ENCODE peak calls at places on chromosomes 7 and 10, in eight cellular contexts. One of them, this sample, is unnamed.

GRCh38 chr10:35462491-35462934 is 126.2 kb downstream of the CCNY start:
- DNase-seq in frontal cortex: no peak
- DNase-seq in stimulated activated CD4-positive, alpha-beta T cell treated with anti-CD3 and anti-CD28 coated beads, TNF-alpha, amount 100 ng/mL, for 48 hours: no peak
- DNase-seq in activated gamma-delta T cell treated with anti-CD3 and anti-CD28 coated beads, Interleukin-2, amount 50 U/mL, for 16 hours: no peak
- DNase-seq in ACHN: no peak
- DNase-seq in activated T-helper 1 cell treated with anti-CD3 and anti-CD28 coated beads, Interleukin-2, amount 50 U/mL, for 16 hours: no peak
- DNase-seq in nucleus accumbens: no peak
- DNase-seq in EH: no peak
- DNase-seq in this sample: no peak

GRCh38 chr10:80501381-80501912 is 36.3 kb upstream of the SH2D4B start:
- DNase-seq in frontal cortex: no peak
- DNase-seq in stimulated activated CD4-positive, alpha-beta T cell treated with anti-CD3 and anti-CD28 coated beads, TNF-alpha, amount 100 ng/mL, for 48 hours: no peak
- DNase-seq in activated T-helper 1 cell treated with anti-CD3 and anti-CD28 coated beads, Interleukin-2, amount 50 U/mL, for 16 hours: no peak
- DNase-seq in EH: peak; percentile 52
- DNase-seq in ACHN: peak; percentile 53
- DNase-seq in activated gamma-delta T cell treated with anti-CD3 and anti-CD28 coated beads, Interleukin-2, amount 50 U/mL, for 16 hours: no peak
- DNase-seq in nucleus accumbens: no peak
- DNase-seq in this sample: no peak

GRCh38 chr7:52842192-52842900 is 193.1 kb upstream of the POM121L12 start:
- DNase-seq in activated gamma-delta T cell treated with anti-CD3 and anti-CD28 coated beads, Interleukin-2, amount 50 U/mL, for 16 hours: no peak
- DNase-seq in nucleus accumbens: no peak
- DNase-seq in frontal cortex: no peak
- DNase-seq in ACHN: no peak
- DNase-seq in activated T-helper 1 cell treated with anti-CD3 and anti-CD28 coated beads, Interleukin-2, amount 50 U/mL, for 16 hours: no peak
- DNase-seq in EH: no peak
- DNase-seq in stimulated activated CD4-positive, alpha-beta T cell treated with anti-CD3 and anti-CD28 coated beads, TNF-alpha, amount 100 ng/mL, for 48 hours: no peak
- DNase-seq in this sample: no peak

GRCh38 chr10:26436848-26437247 is 1.3 kb upstream of the APBB1IP start:
- DNase-seq in frontal cortex: no peak
- DNase-seq in nucleus accumbens: no peak
- DNase-seq in stimulated activated CD4-positive, alpha-beta T cell treated with anti-CD3 and anti-CD28 coated beads, TNF-alpha, amount 100 ng/mL, for 48 hours: no peak
- DNase-seq in activated gamma-delta T cell treated with anti-CD3 and anti-CD28 coated beads, Interleukin-2, amount 50 U/mL, for 16 hours: no peak
- DNase-seq in EH: no peak
- DNase-seq in activated T-helper 1 cell treated with anti-CD3 and anti-CD28 coated beads, Interleukin-2, amount 50 U/mL, for 16 hours: no peak
- DNase-seq in ACHN: no peak
- DNase-seq in this sample: no peak

GRCh38 chr10:29009464-29009863 is 279.4 kb upstream of the LYZL1 start:
- DNase-seq in frontal cortex: no peak
- DNase-seq in activated T-helper 1 cell treated with anti-CD3 and anti-CD28 coated beads, Interleukin-2, amount 50 U/mL, for 16 hours: no peak
- DNase-seq in EH: no peak
- DNase-seq in stimulated activated CD4-positive, alpha-beta T cell treated with anti-CD3 and anti-CD28 coated beads, TNF-alpha, amount 100 ng/mL, for 48 hours: no peak
- DNase-seq in ACHN: no peak
- DNase-seq in activated gamma-delta T cell treated with anti-CD3 and anti-CD28 coated beads, Interleukin-2, amount 50 U/mL, for 16 hours: no peak
- DNase-seq in nucleus accumbens: no peak
- DNase-seq in this sample: no peak

GRCh38 chr7:98034044-98035035 is 44.3 kb upstream of the OCM2 start:
- DNase-seq in activated T-helper 1 cell treated with anti-CD3 and anti-CD28 coated beads, Interleukin-2, amount 50 U/mL, for 16 hours: no peak
- DNase-seq in EH: no peak
- DNase-seq in activated gamma-delta T cell treated with anti-CD3 and anti-CD28 coated beads, Interleukin-2, amount 50 U/mL, for 16 hours: no peak
- DNase-seq in stimulated activated CD4-positive, alpha-beta T cell treated with anti-CD3 and anti-CD28 coated beads, TNF-alpha, amount 100 ng/mL, for 48 hours: no peak
- DNase-seq in frontal cortex: peak; percentile 25
- DNase-seq in nucleus accumbens: no peak
- DNase-seq in ACHN: no peak
- DNase-seq in this sample: no peak

GRCh38 chr10:30984563-30985328 is 46.9 kb downstream of the ZNF438 start:
- DNase-seq in ACHN: no peak
- DNase-seq in EH: peak; percentile 61
- DNase-seq in stimulated activated CD4-positive, alpha-beta T cell treated with anti-CD3 and anti-CD28 coated beads, TNF-alpha, amount 100 ng/mL, for 48 hours: no peak
- DNase-seq in nucleus accumbens: no peak
- DNase-seq in frontal cortex: no peak
- DNase-seq in activated T-helper 1 cell treated with anti-CD3 and anti-CD28 coated beads, Interleukin-2, amount 50 U/mL, for 16 hours: no peak
- DNase-seq in activated gamma-delta T cell treated with anti-CD3 and anti-CD28 coated beads, Interleukin-2, amount 50 U/mL, for 16 hours: no peak
- DNase-seq in this sample: peak; percentile 91

GRCh38 chr10:8435186-8436055 is 380.9 kb downstream of the GATA3 start:
- DNase-seq in activated gamma-delta T cell treated with anti-CD3 and anti-CD28 coated beads, Interleukin-2, amount 50 U/mL, for 16 hours: no peak
- DNase-seq in stimulated activated CD4-positive, alpha-beta T cell treated with anti-CD3 and anti-CD28 coated beads, TNF-alpha, amount 100 ng/mL, for 48 hours: no peak
- DNase-seq in EH: no peak
- DNase-seq in ACHN: no peak
- DNase-seq in activated T-helper 1 cell treated with anti-CD3 and anti-CD28 coated beads, Interleukin-2, amount 50 U/mL, for 16 hours: no peak
- DNase-seq in frontal cortex: no peak
- DNase-seq in nucleus accumbens: no peak
- DNase-seq in this sample: no peak

GRCh38 chr10:12884851-12885250 is 116.7 kb downstream of the CCDC3 start:
- DNase-seq in activated gamma-delta T cell treated with anti-CD3 and anti-CD28 coated beads, Interleukin-2, amount 50 U/mL, for 16 hours: no peak
- DNase-seq in activated T-helper 1 cell treated with anti-CD3 and anti-CD28 coated beads, Interleukin-2, amount 50 U/mL, for 16 hours: no peak
- DNase-seq in frontal cortex: no peak
- DNase-seq in nucleus accumbens: no peak
- DNase-seq in EH: no peak
- DNase-seq in stimulated activated CD4-positive, alpha-beta T cell treated with anti-CD3 and anti-CD28 coated beads, TNF-alpha, amount 100 ng/mL, for 48 hours: no peak
- DNase-seq in ACHN: no peak
- DNase-seq in this sample: no peak

GRCh38 chr10:499991-500390 is 189.5 kb downstream of the DIP2C start:
- DNase-seq in activated T-helper 1 cell treated with anti-CD3 and anti-CD28 coated beads, Interleukin-2, amount 50 U/mL, for 16 hours: no peak
- DNase-seq in ACHN: no peak
- DNase-seq in nucleus accumbens: no peak
- DNase-seq in EH: no peak
- DNase-seq in activated gamma-delta T cell treated with anti-CD3 and anti-CD28 coated beads, Interleukin-2, amount 50 U/mL, for 16 hours: no peak
- DNase-seq in stimulated activated CD4-positive, alpha-beta T cell treated with anti-CD3 and anti-CD28 coated beads, TNF-alpha, amount 100 ng/mL, for 48 hours: no peak
- DNase-seq in frontal cortex: no peak
- DNase-seq in this sample: no peak

GRCh38 chr7:27636326-27637006 is 26.2 kb downstream of the HIBADH start:
- DNase-seq in stimulated activated CD4-positive, alpha-beta T cell treated with anti-CD3 and anti-CD28 coated beads, TNF-alpha, amount 100 ng/mL, for 48 hours: no peak
- DNase-seq in frontal cortex: no peak
- DNase-seq in ACHN: no peak
- DNase-seq in nucleus accumbens: no peak
- DNase-seq in activated gamma-delta T cell treated with anti-CD3 and anti-CD28 coated beads, Interleukin-2, amount 50 U/mL, for 16 hours: no peak
- DNase-seq in EH: peak; percentile 23
- DNase-seq in activated T-helper 1 cell treated with anti-CD3 and anti-CD28 coated beads, Interleukin-2, amount 50 U/mL, for 16 hours: no peak
- DNase-seq in this sample: peak; percentile 22

GRCh38 chr7:90262438-90262837 is 17.5 kb downstream of the CFAP69 start:
- DNase-seq in EH: peak; percentile 57
- DNase-seq in activated gamma-delta T cell treated with anti-CD3 and anti-CD28 coated beads, Interleukin-2, amount 50 U/mL, for 16 hours: no peak
- DNase-seq in stimulated activated CD4-positive, alpha-beta T cell treated with anti-CD3 and anti-CD28 coated beads, TNF-alpha, amount 100 ng/mL, for 48 hours: no peak
- DNase-seq in ACHN: peak; percentile 67
- DNase-seq in nucleus accumbens: no peak
- DNase-seq in activated T-helper 1 cell treated with anti-CD3 and anti-CD28 coated beads, Interleukin-2, amount 50 U/mL, for 16 hours: no peak
- DNase-seq in frontal cortex: peak; percentile 18
- DNase-seq in this sample: peak; percentile 49

GRCh38 chr10:93999401-93999851 is 5.7 kb downstream of the PLCE1 start:
- DNase-seq in activated T-helper 1 cell treated with anti-CD3 and anti-CD28 coated beads, Interleukin-2, amount 50 U/mL, for 16 hours: no peak
- DNase-seq in activated gamma-delta T cell treated with anti-CD3 and anti-CD28 coated beads, Interleukin-2, amount 50 U/mL, for 16 hours: no peak
- DNase-seq in EH: peak; percentile 84
- DNase-seq in nucleus accumbens: no peak
- DNase-seq in ACHN: peak; percentile 68
- DNase-seq in stimulated activated CD4-positive, alpha-beta T cell treated with anti-CD3 and anti-CD28 coated beads, TNF-alpha, amount 100 ng/mL, for 48 hours: no peak
- DNase-seq in frontal cortex: no peak
- DNase-seq in this sample: peak; percentile 67

GRCh38 chr10:28719789-28720436 is 42.6 kb downstream of the BAMBI start:
- DNase-seq in activated T-helper 1 cell treated with anti-CD3 and anti-CD28 coated beads, Interleukin-2, amount 50 U/mL, for 16 hours: no peak
- DNase-seq in EH: peak; percentile 71
- DNase-seq in stimulated activated CD4-positive, alpha-beta T cell treated with anti-CD3 and anti-CD28 coated beads, TNF-alpha, amount 100 ng/mL, for 48 hours: no peak
- DNase-seq in ACHN: peak; percentile 46
- DNase-seq in activated gamma-delta T cell treated with anti-CD3 and anti-CD28 coated beads, Interleukin-2, amount 50 U/mL, for 16 hours: no peak
- DNase-seq in frontal cortex: no peak
- DNase-seq in nucleus accumbens: no peak
- DNase-seq in this sample: peak; percentile 59

GRCh38 chr10:91350651-91351081 is 59.5 kb upstream of the HECTD2 start:
- DNase-seq in activated T-helper 1 cell treated with anti-CD3 and anti-CD28 coated beads, Interleukin-2, amount 50 U/mL, for 16 hours: no peak
- DNase-seq in frontal cortex: no peak
- DNase-seq in activated gamma-delta T cell treated with anti-CD3 and anti-CD28 coated beads, Interleukin-2, amount 50 U/mL, for 16 hours: no peak
- DNase-seq in ACHN: no peak
- DNase-seq in EH: peak; percentile 9
- DNase-seq in stimulated activated CD4-positive, alpha-beta T cell treated with anti-CD3 and anti-CD28 coated beads, TNF-alpha, amount 100 ng/mL, for 48 hours: no peak
- DNase-seq in nucleus accumbens: no peak
- DNase-seq in this sample: no peak

GRCh38 chr10:74753295-74754211 is 72.8 kb upstream of the KAT6B start:
- DNase-seq in stimulated activated CD4-positive, alpha-beta T cell treated with anti-CD3 and anti-CD28 coated beads, TNF-alpha, amount 100 ng/mL, for 48 hours: no peak
- DNase-seq in activated gamma-delta T cell treated with anti-CD3 and anti-CD28 coated beads, Interleukin-2, amount 50 U/mL, for 16 hours: no peak
- DNase-seq in frontal cortex: no peak
- DNase-seq in activated T-helper 1 cell treated with anti-CD3 and anti-CD28 coated beads, Interleukin-2, amount 50 U/mL, for 16 hours: no peak
- DNase-seq in EH: peak; percentile 92
- DNase-seq in nucleus accumbens: no peak
- DNase-seq in ACHN: no peak
- DNase-seq in this sample: peak; percentile 54

GRCh38 chr10:84193846-84194423 is 402 bp upstream of the CDHR1 start:
- DNase-seq in frontal cortex: no peak
- DNase-seq in nucleus accumbens: no peak
- DNase-seq in activated gamma-delta T cell treated with anti-CD3 and anti-CD28 coated beads, Interleukin-2, amount 50 U/mL, for 16 hours: no peak
- DNase-seq in activated T-helper 1 cell treated with anti-CD3 and anti-CD28 coated beads, Interleukin-2, amount 50 U/mL, for 16 hours: no peak
- DNase-seq in EH: no peak
- DNase-seq in ACHN: no peak
- DNase-seq in stimulated activated CD4-positive, alpha-beta T cell treated with anti-CD3 and anti-CD28 coated beads, TNF-alpha, amount 100 ng/mL, for 48 hours: no peak
- DNase-seq in this sample: peak; percentile 3

GRCh38 chr7:1458676-1459511 is at the start of gene MICALL2:
- DNase-seq in nucleus accumbens: no peak
- DNase-seq in EH: peak; percentile 94
- DNase-seq in frontal cortex: peak; percentile 91
- DNase-seq in ACHN: peak; percentile 94
- DNase-seq in stimulated activated CD4-positive, alpha-beta T cell treated with anti-CD3 and anti-CD28 coated beads, TNF-alpha, amount 100 ng/mL, for 48 hours: no peak
- DNase-seq in activated gamma-delta T cell treated with anti-CD3 and anti-CD28 coated beads, Interleukin-2, amount 50 U/mL, for 16 hours: peak; percentile 7
- DNase-seq in activated T-helper 1 cell treated with anti-CD3 and anti-CD28 coated beads, Interleukin-2, amount 50 U/mL, for 16 hours: no peak
- DNase-seq in this sample: peak; percentile 87

GRCh38 chr7:116548506-116548905 is 23.7 kb downstream of the CAV1 start:
- DNase-seq in ACHN: no peak
- DNase-seq in stimulated activated CD4-positive, alpha-beta T cell treated with anti-CD3 and anti-CD28 coated beads, TNF-alpha, amount 100 ng/mL, for 48 hours: no peak
- DNase-seq in activated T-helper 1 cell treated with anti-CD3 and anti-CD28 coated beads, Interleukin-2, amount 50 U/mL, for 16 hours: no peak
- DNase-seq in EH: no peak
- DNase-seq in activated gamma-delta T cell treated with anti-CD3 and anti-CD28 coated beads, Interleukin-2, amount 50 U/mL, for 16 hours: no peak
- DNase-seq in nucleus accumbens: no peak
- DNase-seq in frontal cortex: no peak
- DNase-seq in this sample: no peak

GRCh38 chr10:5948999-5949759 is 28.2 kb downstream of the IL15RA start:
- DNase-seq in nucleus accumbens: peak; percentile 47
- DNase-seq in activated T-helper 1 cell treated with anti-CD3 and anti-CD28 coated beads, Interleukin-2, amount 50 U/mL, for 16 hours: no peak
- DNase-seq in ACHN: peak; percentile 71
- DNase-seq in stimulated activated CD4-positive, alpha-beta T cell treated with anti-CD3 and anti-CD28 coated beads, TNF-alpha, amount 100 ng/mL, for 48 hours: peak; percentile 4
- DNase-seq in EH: peak; percentile 68
- DNase-seq in frontal cortex: peak; percentile 74
- DNase-seq in activated gamma-delta T cell treated with anti-CD3 and anti-CD28 coated beads, Interleukin-2, amount 50 U/mL, for 16 hours: no peak
- DNase-seq in this sample: peak; percentile 79

GRCh38 chr7:13903997-13904396 is 85.5 kb downstream of the ETV1 start:
- DNase-seq in ACHN: no peak
- DNase-seq in EH: peak; percentile 69
- DNase-seq in frontal cortex: no peak
- DNase-seq in stimulated activated CD4-positive, alpha-beta T cell treated with anti-CD3 and anti-CD28 coated beads, TNF-alpha, amount 100 ng/mL, for 48 hours: no peak
- DNase-seq in activated gamma-delta T cell treated with anti-CD3 and anti-CD28 coated beads, Interleukin-2, amount 50 U/mL, for 16 hours: no peak
- DNase-seq in nucleus accumbens: no peak
- DNase-seq in activated T-helper 1 cell treated with anti-CD3 and anti-CD28 coated beads, Interleukin-2, amount 50 U/mL, for 16 hours: no peak
- DNase-seq in this sample: peak; percentile 87